ENCODE peak calls at places on chromosomes 2 and 18, in eight cellular contexts. One of them, this sample, is unnamed.

GRCh38 chr2:127388423-127389164 is 819 bp upstream of the MAP3K2 start:
- DNase-seq in A549: no peak
- DNase-seq in OCI-LY7: peak
- DNase-seq in CD8-positive, alpha-beta T cell: peak
- DNase-seq in GM06990: no peak
- DNase-seq in heart left ventricle: no peak
- DNase-seq in AG04449: no peak
- DNase-seq in brain microvascular endothelial cell: no peak
- DNase-seq in this sample: no peak

GRCh38 chr18:79585395-79586370 is 93.9 kb upstream of the CTDP1 start:
- DNase-seq in A549: no peak
- DNase-seq in OCI-LY7: peak
- DNase-seq in CD8-positive, alpha-beta T cell: no peak
- DNase-seq in GM06990: no peak
- DNase-seq in heart left ventricle: peak
- DNase-seq in AG04449: no peak
- DNase-seq in brain microvascular endothelial cell: no peak
- DNase-seq in this sample: no peak

GRCh38 chr18:8011906-8012305 is 444.8 kb downstream of the PTPRM start:
- DNase-seq in A549: no peak
- DNase-seq in OCI-LY7: no peak
- DNase-seq in CD8-positive, alpha-beta T cell: no peak
- DNase-seq in GM06990: no peak
- DNase-seq in heart left ventricle: no peak
- DNase-seq in AG04449: no peak
- DNase-seq in brain microvascular endothelial cell: no peak
- DNase-seq in this sample: no peak

GRCh38 chr2:241997017-241997416 is 127.5 kb downstream of the RTP5 start:
- DNase-seq in A549: no peak
- DNase-seq in OCI-LY7: no peak
- DNase-seq in CD8-positive, alpha-beta T cell: no peak
- DNase-seq in GM06990: no peak
- DNase-seq in heart left ventricle: no peak
- DNase-seq in AG04449: no peak
- DNase-seq in brain microvascular endothelial cell: no peak
- DNase-seq in this sample: no peak

GRCh38 chr2:202718614-202719013 is 83.8 kb downstream of the FAM117B start:
- DNase-seq in A549: peak
- DNase-seq in OCI-LY7: no peak
- DNase-seq in CD8-positive, alpha-beta T cell: no peak
- DNase-seq in GM06990: no peak
- DNase-seq in heart left ventricle: no peak
- DNase-seq in AG04449: peak
- DNase-seq in brain microvascular endothelial cell: peak
- DNase-seq in this sample: no peak

GRCh38 chr2:160432633-160433032 is 61.0 kb downstream of the RBMS1 start:
- DNase-seq in A549: peak
- DNase-seq in OCI-LY7: no peak
- DNase-seq in CD8-positive, alpha-beta T cell: no peak
- DNase-seq in GM06990: no peak
- DNase-seq in heart left ventricle: no peak
- DNase-seq in AG04449: no peak
- DNase-seq in brain microvascular endothelial cell: peak
- DNase-seq in this sample: no peak

GRCh38 chr2:8316356-8316755 is 365.5 kb upstream of the ID2 start:
- DNase-seq in A549: no peak
- DNase-seq in OCI-LY7: no peak
- DNase-seq in CD8-positive, alpha-beta T cell: no peak
- DNase-seq in GM06990: no peak
- DNase-seq in heart left ventricle: no peak
- DNase-seq in AG04449: no peak
- DNase-seq in brain microvascular endothelial cell: no peak
- DNase-seq in this sample: no peak

GRCh38 chr18:43571078-43571689 is 293.9 kb upstream of the SYT4 start:
- DNase-seq in A549: peak
- DNase-seq in OCI-LY7: peak
- DNase-seq in CD8-positive, alpha-beta T cell: no peak
- DNase-seq in GM06990: no peak
- DNase-seq in heart left ventricle: no peak
- DNase-seq in AG04449: no peak
- DNase-seq in brain microvascular endothelial cell: peak
- DNase-seq in this sample: peak

GRCh38 chr2:241150660-241151530 is 628 bp downstream of the PPP1R7 start:
- DNase-seq in A549: no peak
- DNase-seq in OCI-LY7: peak
- DNase-seq in CD8-positive, alpha-beta T cell: no peak
- DNase-seq in GM06990: no peak
- DNase-seq in heart left ventricle: no peak
- DNase-seq in AG04449: no peak
- DNase-seq in brain microvascular endothelial cell: no peak
- DNase-seq in this sample: no peak

GRCh38 chr2:68714866-68715265 is 19.7 kb upstream of the ARHGAP25 start:
- DNase-seq in A549: no peak
- DNase-seq in OCI-LY7: peak
- DNase-seq in CD8-positive, alpha-beta T cell: no peak
- DNase-seq in GM06990: peak
- DNase-seq in heart left ventricle: peak
- DNase-seq in AG04449: no peak
- DNase-seq in brain microvascular endothelial cell: no peak
- DNase-seq in this sample: peak

GRCh38 chr2:191566347-191566746 is 111.6 kb upstream of the NABP1 start:
- DNase-seq in A549: peak
- DNase-seq in OCI-LY7: peak
- DNase-seq in CD8-positive, alpha-beta T cell: peak
- DNase-seq in GM06990: no peak
- DNase-seq in heart left ventricle: peak
- DNase-seq in AG04449: no peak
- DNase-seq in brain microvascular endothelial cell: peak
- DNase-seq in this sample: peak

GRCh38 chr18:27887711-27888495 is 289.0 kb downstream of the CDH2 start:
- DNase-seq in A549: no peak
- DNase-seq in OCI-LY7: no peak
- DNase-seq in CD8-positive, alpha-beta T cell: no peak
- DNase-seq in GM06990: no peak
- DNase-seq in heart left ventricle: no peak
- DNase-seq in AG04449: no peak
- DNase-seq in brain microvascular endothelial cell: no peak
- DNase-seq in this sample: no peak

GRCh38 chr2:179790235-179790895 is 71.0 kb downstream of the ZNF385B start:
- DNase-seq in A549: no peak
- DNase-seq in OCI-LY7: no peak
- DNase-seq in CD8-positive, alpha-beta T cell: no peak
- DNase-seq in GM06990: no peak
- DNase-seq in heart left ventricle: no peak
- DNase-seq in AG04449: no peak
- DNase-seq in brain microvascular endothelial cell: no peak
- DNase-seq in this sample: no peak

GRCh38 chr2:173286153-173286809 is 68.4 kb upstream of the CDCA7 start:
- DNase-seq in A549: peak
- DNase-seq in OCI-LY7: peak
- DNase-seq in CD8-positive, alpha-beta T cell: no peak
- DNase-seq in GM06990: peak
- DNase-seq in heart left ventricle: no peak
- DNase-seq in AG04449: no peak
- DNase-seq in brain microvascular endothelial cell: no peak
- DNase-seq in this sample: peak

GRCh38 chr2:150127271-150127990 is 360.0 kb downstream of the RND3 start:
- DNase-seq in A549: no peak
- DNase-seq in OCI-LY7: no peak
- DNase-seq in CD8-positive, alpha-beta T cell: no peak
- DNase-seq in GM06990: peak
- DNase-seq in heart left ventricle: no peak
- DNase-seq in AG04449: no peak
- DNase-seq in brain microvascular endothelial cell: no peak
- DNase-seq in this sample: no peak

GRCh38 chr2:124318913-124319312 is 293.8 kb downstream of the CNTNAP5 start:
- DNase-seq in A549: no peak
- DNase-seq in OCI-LY7: no peak
- DNase-seq in CD8-positive, alpha-beta T cell: no peak
- DNase-seq in GM06990: no peak
- DNase-seq in heart left ventricle: no peak
- DNase-seq in AG04449: no peak
- DNase-seq in brain microvascular endothelial cell: no peak
- DNase-seq in this sample: no peak

GRCh38 chr2:101252408-101253012 is at the start of gene CNOT11:
- DNase-seq in A549: peak
- DNase-seq in OCI-LY7: peak
- DNase-seq in CD8-positive, alpha-beta T cell: peak
- DNase-seq in GM06990: peak
- DNase-seq in heart left ventricle: peak
- DNase-seq in AG04449: peak
- DNase-seq in brain microvascular endothelial cell: peak
- DNase-seq in this sample: peak
- TF ChIP-seq CTCF in A549: no peak
- TF ChIP-seq CTCF in OCI-LY7: no peak
- TF ChIP-seq CTCF in CD8-positive, alpha-beta T cell: no peak
- TF ChIP-seq CTCF in GM06990: no peak
- TF ChIP-seq CTCF in heart left ventricle: peak
- TF ChIP-seq CTCF in AG04449: no peak
- TF ChIP-seq CTCF in brain microvascular endothelial cell: no peak
- TF ChIP-seq CTCF in this sample: no peak

DNA sequence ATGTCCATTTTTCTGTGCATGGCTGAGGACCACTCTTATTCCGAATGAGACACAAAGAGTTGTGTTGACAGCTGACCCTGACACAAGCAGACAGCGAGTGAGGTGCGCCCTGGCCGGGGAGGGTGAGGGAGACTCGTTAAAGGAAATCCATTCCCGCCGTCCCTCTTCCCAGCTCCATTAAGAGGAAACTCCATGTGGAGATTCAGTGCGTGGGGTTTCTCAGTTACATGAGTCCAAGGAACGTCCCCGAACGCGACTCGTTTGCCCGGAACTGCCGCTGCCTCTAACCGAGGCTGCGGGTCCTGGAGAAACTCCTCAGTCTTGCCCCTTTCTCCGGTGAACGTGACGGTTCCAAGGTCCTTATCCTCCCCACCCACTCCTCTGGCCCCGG is 1.0 kb downstream of the GREB1L start:
- DNase-seq in A549: peak
- DNase-seq in OCI-LY7: no peak
- DNase-seq in CD8-positive, alpha-beta T cell: no peak
- DNase-seq in GM06990: no peak
- DNase-seq in heart left ventricle: peak
- DNase-seq in AG04449: no peak
- DNase-seq in brain microvascular endothelial cell: no peak
- DNase-seq in this sample: no peak
- H3K4me3 ChIP-seq in A549: peak
- H3K4me3 ChIP-seq in OCI-LY7: no peak
- H3K4me3 ChIP-seq in CD8-positive, alpha-beta T cell: no peak
- H3K4me3 ChIP-seq in GM06990: no peak
- H3K4me3 ChIP-seq in heart left ventricle: peak
- H3K4me3 ChIP-seq in AG04449: peak
- H3K4me3 ChIP-seq in brain microvascular endothelial cell: peak
- H3K4me3 ChIP-seq in this sample: no peak

GRCh38 chr2:43542285-43542933 is 53.4 kb downstream of the THADA start:
- DNase-seq in A549: peak
- DNase-seq in OCI-LY7: peak
- DNase-seq in CD8-positive, alpha-beta T cell: no peak
- DNase-seq in GM06990: peak
- DNase-seq in heart left ventricle: no peak
- DNase-seq in AG04449: no peak
- DNase-seq in brain microvascular endothelial cell: no peak
- DNase-seq in this sample: no peak
- TF ChIP-seq CTCF in A549: peak
- TF ChIP-seq CTCF in OCI-LY7: peak
- TF ChIP-seq CTCF in CD8-positive, alpha-beta T cell: peak
- TF ChIP-seq CTCF in GM06990: peak
- TF ChIP-seq CTCF in heart left ventricle: peak
- TF ChIP-seq CTCF in AG04449: peak
- TF ChIP-seq CTCF in brain microvascular endothelial cell: peak
- TF ChIP-seq CTCF in this sample: peak

DNA sequence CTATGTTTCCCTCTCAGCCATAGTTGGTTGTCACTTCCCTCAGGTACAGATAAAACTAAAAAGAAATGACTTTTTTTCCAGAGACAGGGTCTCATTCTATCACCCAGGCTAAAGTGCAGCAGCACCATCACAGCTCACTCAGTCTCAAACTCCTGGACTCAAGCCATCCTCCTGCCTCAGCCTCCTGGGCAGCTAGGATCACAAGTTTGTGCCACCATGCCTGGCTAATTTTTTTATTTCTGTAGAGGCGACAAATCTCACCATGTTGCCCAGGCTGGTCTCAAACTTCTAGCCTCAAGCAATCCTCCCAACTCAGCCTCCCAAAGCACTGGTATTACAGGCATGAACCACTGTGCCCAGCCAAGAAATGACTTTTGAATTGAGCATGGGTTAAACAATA is 8.2 kb downstream of the ROCK2 start:
- DNase-seq in A549: no peak
- DNase-seq in OCI-LY7: no peak
- DNase-seq in CD8-positive, alpha-beta T cell: no peak
- DNase-seq in GM06990: no peak
- DNase-seq in heart left ventricle: no peak
- DNase-seq in AG04449: no peak
- DNase-seq in brain microvascular endothelial cell: no peak
- DNase-seq in this sample: no peak
- H3K4me3 ChIP-seq in A549: no peak
- H3K4me3 ChIP-seq in OCI-LY7: no peak
- H3K4me3 ChIP-seq in CD8-positive, alpha-beta T cell: no peak
- H3K4me3 ChIP-seq in GM06990: no peak
- H3K4me3 ChIP-seq in heart left ventricle: no peak
- H3K4me3 ChIP-seq in AG04449: no peak
- H3K4me3 ChIP-seq in brain microvascular endothelial cell: no peak
- H3K4me3 ChIP-seq in this sample: no peak

DNA sequence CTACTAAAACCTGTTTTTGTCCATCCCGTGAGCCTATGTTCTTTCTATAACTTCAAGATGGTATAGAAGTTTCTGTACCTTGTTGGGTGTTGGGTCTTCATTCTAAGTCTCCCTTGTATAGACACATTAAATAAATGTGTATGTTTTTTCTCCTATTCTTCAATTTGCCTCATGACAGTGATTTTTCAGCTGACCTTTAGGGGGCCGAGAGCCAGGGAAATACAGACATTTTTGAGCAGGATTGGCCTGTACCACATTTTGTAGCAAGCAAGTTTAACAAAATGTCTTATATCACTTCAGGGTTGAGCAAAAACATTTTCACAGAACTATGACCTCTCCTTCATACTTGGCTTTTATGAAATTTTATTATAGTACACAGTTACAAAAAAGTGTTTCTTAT is 495.4 kb upstream of the CDH7 start:
- DNase-seq in A549: no peak
- DNase-seq in OCI-LY7: no peak
- DNase-seq in CD8-positive, alpha-beta T cell: no peak
- DNase-seq in GM06990: no peak
- DNase-seq in heart left ventricle: no peak
- DNase-seq in AG04449: no peak
- DNase-seq in brain microvascular endothelial cell: no peak
- DNase-seq in this sample: no peak
- TF ChIP-seq CTCF in A549: no peak
- TF ChIP-seq CTCF in OCI-LY7: no peak
- TF ChIP-seq CTCF in CD8-positive, alpha-beta T cell: no peak
- TF ChIP-seq CTCF in GM06990: no peak
- TF ChIP-seq CTCF in heart left ventricle: no peak
- TF ChIP-seq CTCF in AG04449: no peak
- TF ChIP-seq CTCF in brain microvascular endothelial cell: no peak
- TF ChIP-seq CTCF in this sample: no peak

GRCh38 chr2:219251656-219252055 is 1.4 kb upstream of the TUBA4B start:
- DNase-seq in A549: no peak
- DNase-seq in OCI-LY7: no peak
- DNase-seq in CD8-positive, alpha-beta T cell: no peak
- DNase-seq in GM06990: no peak
- DNase-seq in heart left ventricle: no peak
- DNase-seq in AG04449: no peak
- DNase-seq in brain microvascular endothelial cell: no peak
- DNase-seq in this sample: no peak
- H3K4me3 ChIP-seq in A549: peak
- H3K4me3 ChIP-seq in OCI-LY7: peak
- H3K4me3 ChIP-seq in CD8-positive, alpha-beta T cell: peak
- H3K4me3 ChIP-seq in GM06990: peak
- H3K4me3 ChIP-seq in heart left ventricle: no peak
- H3K4me3 ChIP-seq in AG04449: no peak
- H3K4me3 ChIP-seq in brain microvascular endothelial cell: no peak
- H3K4me3 ChIP-seq in this sample: peak